ENCODE peak calls at places on chromosomes 12 and 14, in nine cellular contexts. One of them, this sample, is unnamed.

GRCh38 chr12:126487581-126487980 is 1422.3 kb downstream of the AACS start:
- DNase-seq in Peyer's patch: no peak
- DNase-seq in HepG2: no peak
- DNase-seq in esophagus squamous epithelium: no peak
- DNase-seq in GM12892: no peak
- DNase-seq in A549: no peak
- DNase-seq in transverse colon: no peak
- DNase-seq in uterus: no peak
- DNase-seq in right lobe of liver: no peak
- DNase-seq in this sample: no peak

GRCh38 chr12:128606040-128606439 is 217.7 kb downstream of the SLC15A4 start:
- DNase-seq in HepG2: no peak
- DNase-seq in transverse colon: no peak
- DNase-seq in uterus: no peak
- DNase-seq in Peyer's patch: no peak
- DNase-seq in right lobe of liver: no peak
- DNase-seq in A549: no peak
- DNase-seq in GM12892: no peak
- DNase-seq in esophagus squamous epithelium: no peak
- DNase-seq in this sample: no peak

GRCh38 chr14:76967788-76968187 is 60.7 kb downstream of the IRF2BPL start:
- DNase-seq in uterus: no peak
- DNase-seq in A549: no peak
- DNase-seq in HepG2: no peak
- DNase-seq in esophagus squamous epithelium: no peak
- DNase-seq in transverse colon: no peak
- DNase-seq in Peyer's patch: no peak
- DNase-seq in GM12892: no peak
- DNase-seq in right lobe of liver: no peak
- DNase-seq in this sample: no peak

GRCh38 chr12:120488057-120488660 is 7.8 kb upstream of the DYNLL1 start:
- DNase-seq in HepG2: no peak
- DNase-seq in Peyer's patch: no peak
- DNase-seq in GM12892: no peak
- DNase-seq in esophagus squamous epithelium: no peak
- DNase-seq in A549: no peak
- DNase-seq in right lobe of liver: no peak
- DNase-seq in transverse colon: no peak
- DNase-seq in uterus: peak; percentile 52
- DNase-seq in this sample: no peak

GRCh38 chr12:76922821-76923315 is 44.0 kb upstream of the CSRP2 start:
- DNase-seq in A549: no peak
- DNase-seq in right lobe of liver: no peak
- DNase-seq in Peyer's patch: no peak
- DNase-seq in HepG2: no peak
- DNase-seq in esophagus squamous epithelium: no peak
- DNase-seq in transverse colon: no peak
- DNase-seq in uterus: no peak
- DNase-seq in GM12892: no peak
- DNase-seq in this sample: no peak

GRCh38 chr12:89461649-89462612 is 62.7 kb downstream of the GALNT4 start:
- DNase-seq in HepG2: peak; percentile 44
- DNase-seq in A549: peak; percentile 51
- DNase-seq in GM12892: no peak
- DNase-seq in uterus: no peak
- DNase-seq in right lobe of liver: no peak
- DNase-seq in transverse colon: no peak
- DNase-seq in Peyer's patch: no peak
- DNase-seq in esophagus squamous epithelium: no peak
- DNase-seq in this sample: peak; percentile 76

GRCh38 chr14:96940009-96940408 is 142.8 kb downstream of the VRK1 start:
- DNase-seq in Peyer's patch: no peak
- DNase-seq in HepG2: peak; percentile 16
- DNase-seq in uterus: no peak
- DNase-seq in transverse colon: no peak
- DNase-seq in esophagus squamous epithelium: no peak
- DNase-seq in GM12892: no peak
- DNase-seq in A549: no peak
- DNase-seq in right lobe of liver: no peak
- DNase-seq in this sample: no peak

GRCh38 chr12:46983959-46984833 is 95.2 kb upstream of the PCED1B start:
- DNase-seq in uterus: no peak
- DNase-seq in Peyer's patch: no peak
- DNase-seq in right lobe of liver: peak; percentile 60
- DNase-seq in transverse colon: peak; percentile 23
- DNase-seq in A549: peak; percentile 34
- DNase-seq in GM12892: peak; percentile 9
- DNase-seq in esophagus squamous epithelium: no peak
- DNase-seq in HepG2: peak; percentile 51
- DNase-seq in this sample: peak; percentile 22

DNA sequence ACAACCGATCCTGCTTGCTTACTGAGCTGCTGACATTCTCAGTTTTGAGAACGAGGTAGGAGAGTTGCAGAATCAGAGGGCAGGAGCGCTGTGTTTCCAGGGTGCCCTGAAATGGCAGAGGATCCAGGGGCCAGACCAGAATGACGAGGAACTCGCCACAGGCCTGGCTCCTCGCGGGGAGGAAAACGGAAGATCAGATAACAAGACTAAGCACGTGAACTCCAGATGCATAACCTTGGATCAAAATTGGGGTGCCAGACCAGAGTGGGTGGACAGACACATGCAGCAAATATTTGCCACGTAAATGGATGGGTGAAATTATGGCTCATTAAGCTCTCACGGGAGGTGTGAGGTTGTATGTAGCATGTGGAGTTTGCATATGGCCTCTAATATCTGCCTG is 46.5 kb downstream of the ELK3 start:
- DNase-seq in uterus: no peak
- DNase-seq in Peyer's patch: no peak
- DNase-seq in right lobe of liver: no peak
- DNase-seq in HepG2: no peak
- DNase-seq in A549: no peak
- DNase-seq in esophagus squamous epithelium: no peak
- DNase-seq in transverse colon: no peak
- DNase-seq in GM12892: no peak
- DNase-seq in this sample: no peak
- TF ChIP-seq POLR2A in uterus: no peak
- TF ChIP-seq POLR2A in Peyer's patch: no peak
- TF ChIP-seq POLR2A in right lobe of liver: no peak
- TF ChIP-seq POLR2A in HepG2: no peak
- TF ChIP-seq POLR2A in A549: no peak
- TF ChIP-seq POLR2A in esophagus squamous epithelium: no peak
- TF ChIP-seq POLR2A in transverse colon: no peak
- TF ChIP-seq POLR2A in GM12892: no peak
- TF ChIP-seq POLR2A in this sample: no peak

GRCh38 chr14:22448035-22448904 is 140.8 kb downstream of the DAD1 start:
- DNase-seq in GM12892: no peak
- DNase-seq in esophagus squamous epithelium: no peak
- DNase-seq in uterus: no peak
- DNase-seq in right lobe of liver: no peak
- DNase-seq in A549: no peak
- DNase-seq in transverse colon: no peak
- DNase-seq in HepG2: no peak
- DNase-seq in Peyer's patch: no peak
- DNase-seq in this sample: no peak
- TF ChIP-seq POLR2A in GM12892: peak; percentile 35
- TF ChIP-seq POLR2A in esophagus squamous epithelium: no peak
- TF ChIP-seq POLR2A in uterus: no peak
- TF ChIP-seq POLR2A in right lobe of liver: no peak
- TF ChIP-seq POLR2A in A549: no peak
- TF ChIP-seq POLR2A in transverse colon: no peak
- TF ChIP-seq POLR2A in HepG2: no peak
- TF ChIP-seq POLR2A in Peyer's patch: no peak
- TF ChIP-seq POLR2A in this sample: no peak

DNA sequence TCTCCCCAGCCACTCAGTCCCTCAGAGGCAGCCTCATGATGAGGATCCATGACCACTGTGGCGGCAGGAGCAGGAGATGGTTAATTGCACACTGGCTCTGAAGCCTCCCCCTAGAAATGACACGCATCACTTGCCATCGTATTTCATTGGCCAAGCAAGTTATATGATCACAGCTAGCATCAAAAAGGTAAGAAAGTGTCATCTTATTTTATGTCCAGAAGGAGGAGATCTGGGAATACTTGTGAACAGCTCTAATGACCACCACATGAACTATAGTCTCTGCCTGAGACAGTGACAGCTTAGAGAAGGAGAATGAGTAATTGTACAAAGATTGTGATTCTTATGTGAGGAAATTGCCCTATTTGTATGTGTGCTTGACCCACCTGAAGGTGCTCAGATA is 363.4 kb downstream of the NUAK1 start:
- DNase-seq in A549: no peak
- DNase-seq in transverse colon: no peak
- DNase-seq in uterus: no peak
- DNase-seq in esophagus squamous epithelium: no peak
- DNase-seq in HepG2: no peak
- DNase-seq in Peyer's patch: no peak
- DNase-seq in GM12892: no peak
- DNase-seq in right lobe of liver: no peak
- DNase-seq in this sample: no peak
- TF ChIP-seq POLR2A in A549: no peak
- TF ChIP-seq POLR2A in transverse colon: no peak
- TF ChIP-seq POLR2A in uterus: no peak
- TF ChIP-seq POLR2A in esophagus squamous epithelium: no peak
- TF ChIP-seq POLR2A in HepG2: no peak
- TF ChIP-seq POLR2A in Peyer's patch: no peak
- TF ChIP-seq POLR2A in GM12892: no peak
- TF ChIP-seq POLR2A in right lobe of liver: no peak
- TF ChIP-seq POLR2A in this sample: no peak

GRCh38 chr12:32108829-32109228 is 2.2 kb downstream of the BICD1 start:
- DNase-seq in uterus: no peak
- DNase-seq in A549: no peak
- DNase-seq in Peyer's patch: no peak
- DNase-seq in right lobe of liver: no peak
- DNase-seq in GM12892: no peak
- DNase-seq in HepG2: no peak
- DNase-seq in transverse colon: no peak
- DNase-seq in esophagus squamous epithelium: no peak
- DNase-seq in this sample: no peak

GRCh38 chr12:32106153-32106516 is 512 bp upstream of the BICD1 start:
- DNase-seq in GM12892: no peak
- DNase-seq in esophagus squamous epithelium: no peak
- DNase-seq in Peyer's patch: no peak
- DNase-seq in transverse colon: no peak
- DNase-seq in A549: no peak
- DNase-seq in HepG2: no peak
- DNase-seq in right lobe of liver: no peak
- DNase-seq in uterus: peak; percentile 37
- DNase-seq in this sample: no peak

GRCh38 chr12:32110417-32110816 is 3.8 kb downstream of the BICD1 start:
- DNase-seq in HepG2: no peak
- DNase-seq in uterus: no peak
- DNase-seq in GM12892: no peak
- DNase-seq in Peyer's patch: no peak
- DNase-seq in transverse colon: no peak
- DNase-seq in esophagus squamous epithelium: no peak
- DNase-seq in A549: no peak
- DNase-seq in right lobe of liver: no peak
- DNase-seq in this sample: no peak

GRCh38 chr12:32106517-32107366 is at the start of gene BICD1:
- DNase-seq in HepG2: peak; percentile 68
- DNase-seq in transverse colon: peak; percentile 87
- DNase-seq in right lobe of liver: peak; percentile 79
- DNase-seq in Peyer's patch: peak; percentile 87
- DNase-seq in A549: peak; percentile 75
- DNase-seq in esophagus squamous epithelium: peak; percentile 16
- DNase-seq in GM12892: peak; percentile 78
- DNase-seq in uterus: peak; percentile 91
- DNase-seq in this sample: peak; percentile 90

GRCh38 chr12:32107376-32108267 is 975 bp downstream of the BICD1 start:
- DNase-seq in A549: peak; percentile 31
- DNase-seq in GM12892: no peak
- DNase-seq in HepG2: peak; percentile 11
- DNase-seq in transverse colon: peak; percentile 13
- DNase-seq in Peyer's patch: peak; percentile 47
- DNase-seq in esophagus squamous epithelium: no peak
- DNase-seq in uterus: peak; percentile 28
- DNase-seq in right lobe of liver: no peak
- DNase-seq in this sample: peak; percentile 46
- TF ChIP-seq POLR2A in A549: no peak
- TF ChIP-seq POLR2A in GM12892: no peak
- TF ChIP-seq POLR2A in HepG2: no peak
- TF ChIP-seq POLR2A in transverse colon: no peak
- TF ChIP-seq POLR2A in Peyer's patch: no peak
- TF ChIP-seq POLR2A in esophagus squamous epithelium: no peak
- TF ChIP-seq POLR2A in uterus: no peak
- TF ChIP-seq POLR2A in right lobe of liver: no peak
- TF ChIP-seq POLR2A in this sample: no peak

This sample was measured in erythroblast.